ENCODE peak calls at places on chromosomes 11 and 22, in four cellular contexts. W is naive thymus-derived CD4-positive, alpha-beta T cell; X is GM23248; I is thyroid gland. V is an unnamed sample.

GRCh38 chr11:132028380-132029240 is 658.2 kb downstream of the NTM start:
- DNase-seq in W (no peak), X (peak; percentile 63), I (peak; percentile 56), V (no peak)

GRCh38 chr11:27612932-27613669 is 87.2 kb downstream of the BDNF start:
- DNase-seq in W (no peak), X (peak; percentile 57), I (no peak), V (no peak)

GRCh38 chr22:28232231-28232630 is 313.2 kb upstream of the PITPNB start:
- DNase-seq in W (no peak), X (no peak), I (no peak), V (no peak)

GRCh38 chr22:18000441-18001039 is 23.8 kb downstream of the MICAL3 start:
- DNase-seq in W (peak; percentile 22), X (peak; percentile 54), I (peak; percentile 36), V (peak; percentile 18)

GRCh38 chr11:124602193-124602592 is 9.0 kb upstream of the PANX3 start:
- DNase-seq in W (no peak), X (peak; percentile 82), I (no peak), V (no peak)

GRCh38 chr22:50691521-50691920 is 18.9 kb downstream of the SHANK3 start:
- DNase-seq in W (no peak), X (peak; percentile 56), I (no peak), V (no peak)

GRCh38 chr22:22168190-22168940 is 76.2 kb upstream of the VPREB1 start:
- DNase-seq in W (no peak), X (peak; percentile 21), I (no peak), V (no peak)

GRCh38 chr22:48391171-48391711 is 1436.4 kb downstream of the BRD1 start:
- DNase-seq in W (no peak), X (no peak), I (no peak), V (no peak)

GRCh38 chr11:126115820-126116319 is 53.2 kb upstream of the CDON start:
- DNase-seq in W (no peak), X (peak; percentile 94), I (peak; percentile 94), V (peak; percentile 84)

GRCh38 chr11:103863497-103863896 is 172.9 kb upstream of the DDI1 start:
- DNase-seq in W (no peak), X (peak; percentile 67), I (no peak), V (no peak)

GRCh38 chr11:87097582-87097981 is 59.8 kb downstream of the TMEM135 start:
- DNase-seq in W (no peak), X (peak; percentile 29), I (peak; percentile 55), V (no peak)

GRCh38 chr11:44631831-44632230 is 66.4 kb downstream of the CD82 start:
- DNase-seq in W (no peak), X (no peak), I (no peak), V (no peak)

GRCh38 chr11:131372243-131372930 is 2.0 kb downstream of the NTM start:
- DNase-seq in W (no peak), X (no peak), I (no peak), V (no peak)

GRCh38 chr11:64793271-64794160 is 9.5 kb downstream of the MAP4K2 start:
- DNase-seq in W (no peak), X (no peak), I (no peak), V (no peak)

GRCh38 chr22:39317084-39317755 is 2.2 kb downstream of the RPL3 start:
- DNase-seq in W (no peak), X (peak; percentile 55), I (no peak), V (no peak)
- H3K36me3 ChIP-seq in W (peaks cover 49% of the 10 kb centered on the region), X (peaks cover 57% of the 10 kb centered on the region), I (peaks cover 61% of the 10 kb centered on the region), V (peaks cover 35% of the 10 kb centered on the region)

DNA sequence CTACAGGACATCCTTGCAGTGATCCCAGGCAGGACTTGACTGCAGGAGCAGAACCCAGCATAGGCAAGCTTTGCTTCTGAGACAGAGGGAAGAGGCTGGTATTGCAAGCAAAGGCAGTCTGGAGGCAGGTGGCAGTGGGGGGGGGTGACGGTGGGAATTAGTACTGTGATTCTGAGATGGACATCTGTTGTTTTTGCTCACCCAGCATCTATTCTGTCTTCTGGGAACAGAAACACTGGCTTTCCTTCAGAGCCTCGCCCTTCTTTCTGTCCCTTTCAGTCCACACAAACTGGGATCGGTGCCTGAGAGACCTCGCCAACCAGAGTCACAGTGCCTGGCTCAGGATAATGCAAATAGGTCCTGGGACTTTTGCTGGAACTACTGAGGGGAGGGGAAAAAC is 31.2 kb upstream of the RASL10A start:
- DNase-seq in W (no peak), X (no peak), I (no peak), V (peak; percentile 86)
- H3K36me3 ChIP-seq in W (peaks cover 4% of the 10 kb centered on the region), X (peaks cover 13% of the 10 kb centered on the region), I (peaks cover 27% of the 10 kb centered on the region), V (peaks cover 12% of the 10 kb centered on the region)

DNA sequence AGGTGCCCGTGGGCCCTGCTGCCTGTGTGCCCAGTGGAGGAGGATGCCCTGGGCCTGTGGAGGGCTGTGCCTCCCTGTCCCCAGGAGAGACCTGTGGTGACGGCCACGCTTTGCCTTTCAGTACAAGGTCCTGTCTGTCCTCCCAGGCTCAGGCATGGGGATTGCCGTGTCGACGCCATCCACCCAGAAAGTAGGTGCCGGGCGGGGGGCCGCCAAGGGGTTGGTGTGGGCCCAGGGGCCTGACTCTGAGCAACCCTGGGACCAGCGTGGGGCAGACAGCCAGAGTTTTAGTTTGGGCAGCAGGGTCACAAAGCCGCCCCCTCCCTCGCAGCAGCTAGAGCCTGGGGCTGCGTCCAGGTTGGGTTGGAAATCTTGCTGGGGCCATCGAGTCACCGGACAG is 56.3 kb downstream of the GRAMD4 start:
- DNase-seq in W (no peak), X (no peak), I (no peak), V (no peak)
- H3K36me3 ChIP-seq in W (no peaks in the 10 kb centered on the region), X (no peaks in the 10 kb centered on the region), I (peaks cover 20% of the 10 kb centered on the region), V (no peaks in the 10 kb centered on the region)

GRCh38 chr22:19728271-19728670 is 4.9 kb downstream of the GP1BB start:
- DNase-seq in W (no peak), X (no peak), I (no peak), V (no peak)
- H3K36me3 ChIP-seq in W (no peaks in the 10 kb centered on the region), X (no peaks in the 10 kb centered on the region), I (no peaks in the 10 kb centered on the region), V (no peaks in the 10 kb centered on the region)

DNA sequence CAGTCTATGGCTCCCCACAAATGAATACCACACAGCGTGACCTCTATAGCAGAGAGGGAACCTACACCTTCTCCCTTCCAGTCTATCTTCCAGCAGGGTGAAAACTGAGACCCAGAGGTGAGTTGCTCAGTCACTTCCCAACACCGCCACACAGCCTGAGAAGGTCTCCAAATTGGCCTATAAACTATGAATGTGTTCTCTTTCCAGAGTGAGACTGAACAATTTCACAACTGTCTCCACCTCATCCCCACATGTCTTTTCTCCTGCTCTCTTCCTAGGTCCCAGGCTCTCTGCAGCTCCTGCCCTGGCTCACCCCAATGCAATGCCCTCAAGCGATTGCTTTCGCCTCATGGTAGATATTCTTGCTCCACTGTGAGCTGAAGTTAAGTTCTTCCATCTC is 14.0 kb downstream of the CLMP start:
- DNase-seq in W (no peak), X (peak; percentile 61), I (no peak), V (no peak)
- H3K36me3 ChIP-seq in W (no peaks in the 10 kb centered on the region), X (peaks cover 32% of the 10 kb centered on the region), I (no peaks in the 10 kb centered on the region), V (no peaks in the 10 kb centered on the region)

GRCh38 chr22:35411112-35411511 is 11.2 kb downstream of the MCM5 start:
- DNase-seq in W (no peak), X (no peak), I (no peak), V (no peak)

GRCh38 chr22:35409783-35410662 is 10.1 kb downstream of the MCM5 start:
- DNase-seq in W (no peak), X (no peak), I (no peak), V (no peak)

GRCh38 chr22:35413624-35414023 is 13.7 kb downstream of the MCM5 start:
- DNase-seq in W (no peak), X (no peak), I (no peak), V (no peak)

GRCh38 chr22:35407352-35407751 is 7.4 kb downstream of the MCM5 start:
- DNase-seq in W (no peak), X (no peak), I (no peak), V (no peak)

DNA sequence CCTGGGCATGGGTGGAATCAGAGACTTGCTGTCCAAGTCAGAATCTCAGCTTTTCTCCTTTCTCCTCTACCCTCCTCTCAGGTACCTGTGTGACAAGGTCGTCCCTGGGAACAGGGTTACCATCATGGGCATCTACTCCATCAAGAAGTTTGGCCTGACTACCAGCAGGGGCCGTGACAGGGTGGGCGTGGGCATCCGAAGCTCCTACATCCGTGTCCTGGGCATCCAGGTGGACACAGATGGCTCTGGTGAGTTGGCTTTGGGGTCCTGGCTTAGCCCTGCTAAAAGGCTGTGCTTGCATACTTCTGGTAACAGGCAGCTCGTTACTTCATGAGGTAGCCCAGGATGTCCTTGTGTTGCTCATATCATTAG is 10.7 kb downstream of the MCM5 start:
- DNase-seq in W (no peak), X (no peak), I (no peak), V (no peak)
- H3K36me3 ChIP-seq in W (peaks cover 20% of the 10 kb centered on the region), X (no peaks in the 10 kb centered on the region), I (peaks cover 39% of the 10 kb centered on the region), V (peaks cover 21% of the 10 kb centered on the region)

GRCh38 chr22:40404251-40405177 is 34.1 kb downstream of the SGSM3 start:
- DNase-seq in W (no peak), X (no peak), I (no peak), V (no peak)
- H3K36me3 ChIP-seq in W (peaks cover 7% of the 10 kb centered on the region), X (peaks cover 9% of the 10 kb centered on the region), I (peaks cover 59% of the 10 kb centered on the region), V (peaks cover 8% of the 10 kb centered on the region)

GRCh38 chr22:31341386-31342088 is 4.6 kb downstream of the PATZ1 start:
- DNase-seq in W (no peak), X (no peak), I (peak; percentile 20), V (no peak)

GRCh38 chr22:31343235-31344191 is 2.6 kb downstream of the PATZ1 start:
- DNase-seq in W (no peak), X (no peak), I (peak; percentile 97), V (peak; percentile 89)

GRCh38 chr22:31344369-31345330 is 1.5 kb downstream of the PATZ1 start:
- DNase-seq in W (no peak), X (peak; percentile 50), I (peak; percentile 56), V (peak; percentile 65)

GRCh38 chr22:31340765-31341247 is 5.3 kb downstream of the PATZ1 start:
- DNase-seq in W (no peak), X (no peak), I (no peak), V (no peak)

DNA sequence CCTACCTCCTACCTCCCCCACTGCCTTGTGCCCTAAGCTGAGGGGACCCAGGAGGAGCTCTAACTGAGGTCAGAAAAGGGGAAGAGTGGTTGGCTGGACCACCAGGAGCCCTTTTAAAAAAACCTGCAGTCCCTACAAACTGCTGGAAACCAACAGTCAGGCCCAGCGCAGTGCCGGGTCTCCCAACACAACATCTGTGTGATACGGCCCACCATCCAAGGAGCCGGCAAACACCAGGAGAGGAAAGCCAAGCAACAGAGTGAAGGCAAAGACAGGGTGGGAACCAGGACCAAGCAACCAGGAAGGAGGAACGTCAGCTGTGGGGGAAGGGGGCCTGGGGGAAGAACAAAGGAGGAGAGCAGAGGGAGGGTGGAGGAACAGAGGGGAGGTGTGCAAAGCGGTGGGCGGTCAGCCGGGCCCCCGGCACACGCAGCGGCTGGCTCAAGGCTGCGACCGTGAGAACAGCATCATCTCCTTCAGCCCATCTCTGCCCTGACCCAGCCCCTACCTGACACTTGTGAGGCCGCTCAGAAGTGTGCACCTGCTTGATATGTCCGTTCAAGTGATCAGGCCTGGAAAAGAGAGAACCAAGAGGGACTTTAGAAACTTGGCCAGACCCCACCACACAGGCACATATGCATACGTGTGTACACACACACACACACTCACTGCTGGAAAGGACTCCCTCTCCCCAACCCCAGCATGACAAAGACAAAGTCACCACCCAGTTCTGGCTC is 3.6 kb downstream of the PATZ1 start:
- DNase-seq in W (no peak), X (no peak), I (peak; percentile 59), V (no peak)
- H3K36me3 ChIP-seq in W (peaks cover 8% of the 10 kb centered on the region), X (no peaks in the 10 kb centered on the region), I (peaks cover 7% of the 10 kb centered on the region), V (peaks cover 3% of the 10 kb centered on the region)

GRCh38 chr22:23279781-23280180 is 99.5 kb downstream of the BCR start:
- DNase-seq in W (no peak), X (peak; percentile 62), I (peak; percentile 67), V (no peak)
- H3K36me3 ChIP-seq in W (peaks cover 15% of the 10 kb centered on the region), X (no peaks in the 10 kb centered on the region), I (peaks cover 22% of the 10 kb centered on the region), V (no peaks in the 10 kb centered on the region)

GRCh38 chr22:36493690-36494110 is 12.3 kb upstream of the TXN2 start:
- DNase-seq in W (no peak), X (no peak), I (no peak), V (no peak)

GRCh38 chr22:36497910-36498669 is 8.8 kb downstream of the FOXRED2 start:
- DNase-seq in W (no peak), X (no peak), I (no peak), V (no peak)
- H3K36me3 ChIP-seq in W (no peaks in the 10 kb centered on the region), X (no peaks in the 10 kb centered on the region), I (no peaks in the 10 kb centered on the region), V (no peaks in the 10 kb centered on the region)

V was measured in prostate gland.